ENCODE peak calls at places on chromosomes 6 and 20, in six cellular contexts. I is activated gamma-delta T cell, R is heart right ventricle, H is hypothalamus, D is GM23248, T is AG10803. V is an unnamed sample.

GRCh38 chr20:58697201-58697866 is 4.7 kb downstream of the NPEPL1 start:
- DNase-seq in T (no peak), R (no peak), D (no peak), H (no peak), I (no peak), V (no peak)

GRCh38 chr20:48531505-48531904 is 296.3 kb downstream of the PREX1 start:
- DNase-seq in I (no peak), T (peak; percentile 12), H (no peak), R (no peak), D (no peak), V (no peak)

GRCh38 chr20:46681032-46681854 is 8.0 kb downstream of the TP53RK start:
- DNase-seq in R (no peak), H (peak; percentile 30), I (no peak), D (peak; percentile 52), T (peak; percentile 35), V (peak; percentile 58)

GRCh38 chr6:73713426-73714147 is 17.6 kb downstream of the CD109 start:
- DNase-seq in H (no peak), D (no peak), T (no peak), I (no peak), R (no peak), V (peak; percentile 5)

GRCh38 chr20:17825251-17825691 is 125.5 kb downstream of the BANF2 start:
- DNase-seq in R (no peak), H (no peak), D (no peak), I (no peak), T (peak; percentile 36), V (no peak)

GRCh38 chr6:163900570-163900969 is 486.1 kb downstream of the QKI start:
- DNase-seq in H (no peak), I (no peak), D (no peak), T (peak; percentile 11), R (no peak), V (no peak)

GRCh38 chr20:25242231-25242630 is 5.7 kb upstream of the PYGB start:
- DNase-seq in H (no peak), D (no peak), T (no peak), R (no peak), I (no peak), V (no peak)

GRCh38 chr6:37077459-37078296 is 72.2 kb downstream of the FGD2 start:
- DNase-seq in R (peak; percentile 86), I (no peak), D (peak; percentile 96), H (no peak), T (peak; percentile 99), V (no peak)

GRCh38 chr6:34174846-34175399 is 29.0 kb upstream of the GRM4 start:
- DNase-seq in R (no peak), D (no peak), T (no peak), I (no peak), H (no peak), V (no peak)

GRCh38 chr6:149012040-149012545 is 265.3 kb downstream of the UST start:
- DNase-seq in H (no peak), D (peak; percentile 97), R (no peak), T (peak; percentile 99), I (no peak), V (no peak)

GRCh38 chr20:46580613-46581012 is 30.2 kb upstream of the OCSTAMP start:
- DNase-seq in I (no peak), T (no peak), R (no peak), D (no peak), H (no peak), V (no peak)

GRCh38 chr20:33131949-33132822 is 35.8 kb upstream of the BPIFA2 start:
- DNase-seq in R (no peak), T (no peak), I (no peak), D (no peak), H (no peak), V (no peak)

GRCh38 chr6:3157151-3157933 is at the start of gene TUBB2A:
- DNase-seq in I (peak; percentile 76), H (peak; percentile 70), T (peak; percentile 81), R (peak; percentile 90), D (peak; percentile 94), V (no peak)